ENCODE peak calls at places on chromosomes 12 and 14, in six cellular contexts. D is SK-N-SH, G is colonic mucosa, I is RWPE1, W is uterus, C is tibial nerve. L is an unnamed sample.

GRCh38 chr14:25308244-25308643 is 258.3 kb upstream of the STXBP6 start:
- DNase-seq in W (no peak), D (no peak), C (no peak), G (peak; percentile 51), I (no peak), L (no peak)

GRCh38 chr12:97075583-97076268 is 168.7 kb downstream of the NEDD1 start:
- DNase-seq in G (no peak), D (no peak), C (no peak), I (peak; percentile 5), W (no peak), L (no peak)

GRCh38 chr12:131860472-131861260 is 32.5 kb downstream of the MMP17 start:
- DNase-seq in D (peak; percentile 69), G (peak; percentile 26), C (peak; percentile 32), I (peak; percentile 69), W (no peak), L (no peak)

GRCh38 chr14:68047910-68048309 is 228.3 kb downstream of the RAD51B start:
- DNase-seq in G (no peak), C (no peak), W (no peak), D (no peak), I (peak; percentile 18), L (no peak)

GRCh38 chr14:30020271-30020670 is 92.6 kb upstream of the PRKD1 start:
- DNase-seq in C (no peak), I (no peak), W (no peak), D (no peak), G (no peak), L (no peak)

GRCh38 chr12:108333898-108334699 is 5.0 kb downstream of the CMKLR1 start:
- DNase-seq in D (no peak), W (no peak), C (no peak), I (peak; percentile 21), G (no peak), L (no peak)

GRCh38 chr12:67356400-67356799 is 87.2 kb downstream of the CAND1 start:
- DNase-seq in D (no peak), C (no peak), G (no peak), W (no peak), I (no peak), L (no peak)

GRCh38 chr14:58465425-58465824 is 37.9 kb downstream of the KIAA0586 start:
- DNase-seq in I (peak; percentile 29), G (no peak), C (no peak), D (no peak), W (no peak), L (no peak)

GRCh38 chr14:24297190-24297964 is 2.2 kb downstream of the DHRS1 start:
- DNase-seq in G (no peak), W (no peak), I (peak; percentile 45), D (peak; percentile 43), C (no peak), L (no peak)

GRCh38 chr12:132807295-132808222 is 21.1 kb downstream of the GOLGA3 start:
- DNase-seq in D (peak; percentile 89), G (no peak), I (peak; percentile 42), W (no peak), C (no peak), L (no peak)

GRCh38 chr12:49037947-49038237 is 19.3 kb upstream of the PRKAG1 start:
- DNase-seq in C (no peak), G (no peak), D (no peak), W (no peak), I (no peak), L (no peak)

GRCh38 chr14:101559624-101560533 is 1.4 kb upstream of the DIO3 start:
- DNase-seq in W (peak; percentile 70), G (no peak), I (no peak), C (no peak), D (peak; percentile 91), L (no peak)

GRCh38 chr14:55272415-55272786 is 1.2 kb downstream of the FBXO34 start:
- DNase-seq in I (no peak), D (no peak), W (no peak), G (no peak), C (no peak), L (no peak)

GRCh38 chr12:2669560-2669959 is 125.2 kb upstream of the FKBP4 start:
- DNase-seq in G (no peak), D (no peak), C (no peak), W (no peak), I (no peak), L (no peak)

GRCh38 chr14:35495278-35495677 is 38.7 kb upstream of the INSM2 start:
- DNase-seq in C (no peak), G (no peak), D (no peak), W (no peak), I (no peak), L (no peak)

GRCh38 chr14:59772252-59772651 is 98.3 kb downstream of the RTN1 start:
- DNase-seq in W (no peak), C (no peak), I (no peak), G (no peak), D (no peak), L (no peak)

GRCh38 chr12:77016621-77017020 is 48.7 kb downstream of the E2F7 start:
- DNase-seq in C (no peak), G (no peak), I (no peak), D (no peak), W (no peak), L (no peak)

GRCh38 chr14:99575043-99576023 is 28.7 kb downstream of the CCDC85C start:
- DNase-seq in D (peak; percentile 71), I (peak; percentile 71), W (no peak), C (no peak), G (peak; percentile 79), L (no peak)

GRCh38 chr14:91367173-91368171 is 50.1 kb downstream of the CCDC88C start:
- DNase-seq in C (no peak), G (no peak), W (no peak), I (peak; percentile 83), D (no peak), L (no peak)

GRCh38 chr12:46783881-46784280 is 41.9 kb downstream of the SLC38A4 start:
- DNase-seq in G (no peak), C (no peak), D (no peak), I (no peak), W (no peak), L (no peak)

GRCh38 chr14:39847191-39847590 is 415.0 kb upstream of the FBXO33 start:
- DNase-seq in C (no peak), D (no peak), G (no peak), I (no peak), W (no peak), L (no peak)

GRCh38 chr12:22986997-22987396 is 362.0 kb downstream of the ETNK1 start:
- DNase-seq in D (no peak), C (no peak), G (no peak), I (no peak), W (no peak), L (no peak)

GRCh38 chr14:47332939-47333338 is 342.5 kb downstream of the MDGA2 start:
- DNase-seq in C (no peak), I (no peak), D (no peak), G (no peak), W (no peak), L (no peak)
- TF ChIP-seq CTCF in C (no peak), I (no peak), D (peak; percentile 42), G (no peak), W (no peak), L (no peak)

DNA sequence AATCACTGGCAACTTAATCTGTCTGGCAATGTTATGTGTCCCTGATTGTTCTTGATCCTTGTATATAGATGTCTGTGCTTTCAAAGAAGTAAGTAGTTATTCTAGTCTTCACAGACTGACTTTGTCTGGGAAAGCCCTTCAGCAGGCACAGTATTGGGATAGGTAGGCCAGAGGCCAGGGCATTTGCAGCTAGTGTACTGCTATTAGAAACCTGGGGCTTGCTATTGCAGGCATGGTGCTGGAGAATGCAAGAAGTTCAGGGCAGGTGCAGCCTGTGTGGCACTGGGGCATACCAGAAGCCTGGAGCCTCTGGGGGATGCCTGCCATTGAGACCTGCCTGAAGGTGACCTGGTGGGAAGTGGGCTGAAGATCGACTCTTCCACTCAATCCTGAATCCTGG is 96.3 kb downstream of the TMTC3 start:
- DNase-seq in G (no peak), I (no peak), D (no peak), W (no peak), C (no peak), L (no peak)
- H3K27ac ChIP-seq in G (no peak overlapping the region), I (peak overlapping the region; percentile 50), D (no peak overlapping the region), W (no peak overlapping the region), C (no peak overlapping the region), L (no peak overlapping the region)

DNA sequence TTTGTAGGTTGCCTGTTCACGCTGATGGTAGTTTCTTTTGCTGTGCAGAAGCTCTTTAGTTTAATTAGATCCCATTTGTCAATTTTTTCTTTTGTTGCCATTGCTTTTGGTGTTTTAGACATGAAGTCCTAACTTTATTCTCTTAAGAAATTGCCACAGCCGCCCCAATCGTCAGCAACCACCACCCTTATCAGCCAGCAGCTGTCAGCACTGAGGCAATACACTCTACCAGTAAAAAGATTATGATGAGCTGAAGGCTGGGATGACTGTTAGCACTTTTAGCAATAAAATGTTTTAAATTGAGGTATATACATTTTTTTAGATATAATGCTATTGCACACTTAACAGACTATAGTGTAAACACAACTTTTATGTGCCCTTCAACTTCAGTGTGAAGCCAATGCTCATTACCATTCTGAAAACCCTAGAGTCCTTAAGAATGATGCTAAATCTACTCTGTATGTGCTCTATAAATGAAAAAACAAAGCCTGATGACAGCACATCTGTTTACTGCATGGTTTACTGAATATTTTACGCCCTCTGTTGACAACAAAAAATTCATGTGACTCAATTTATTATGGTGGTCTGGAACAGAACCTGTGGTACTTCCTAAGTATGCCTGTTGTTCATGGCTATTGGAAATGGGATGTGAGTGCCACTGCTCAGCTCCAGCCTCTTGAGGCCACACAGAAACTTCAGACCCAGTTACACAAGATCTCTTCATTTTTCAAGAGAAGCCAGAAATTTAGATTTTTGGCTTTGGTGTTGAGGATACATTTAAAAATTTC is 197.4 kb downstream of the DUSP6 start:
- DNase-seq in D (no peak), G (no peak), C (no peak), I (no peak), W (no peak), L (no peak)
- TF ChIP-seq CTCF in D (no peak), G (peak; percentile 18), C (no peak), I (no peak), W (no peak), L (no peak)

GRCh38 chr14:105248368-105249174 is at the start of gene BTBD6:
- DNase-seq in G (peak; percentile 87), C (peak; percentile 75), W (peak; percentile 85), D (peak; percentile 99), I (peak; percentile 83), L (no peak)

GRCh38 chr14:105250008-105250366 is 1.7 kb downstream of the BTBD6 start:
- DNase-seq in G (no peak), I (no peak), W (no peak), D (no peak), C (no peak), L (no peak)

GRCh38 chr14:105250986-105251385 is 2.7 kb downstream of the BTBD6 start:
- DNase-seq in D (no peak), W (no peak), C (no peak), I (no peak), G (no peak), L (no peak)

GRCh38 chr14:105247715-105248367 is 492 bp upstream of the BTBD6 start:
- DNase-seq in W (no peak), C (no peak), G (peak; percentile 24), I (no peak), D (no peak), L (no peak)

GRCh38 chr14:105249175-105250007 is 1.1 kb downstream of the BTBD6 start:
- DNase-seq in C (no peak), I (no peak), G (peak; percentile 34), W (no peak), D (peak; percentile 68), L (no peak)
- H3K27ac ChIP-seq in C (peak overlapping the region; percentile 93), I (peak overlapping the region; percentile 85), G (peak overlapping the region; percentile 63), W (peak overlapping the region; percentile 87), D (no peak overlapping the region), L (peak overlapping the region; percentile 86)

L was measured in vagina.